ENCODE peak calls at places on chromosomes 5 and 9, in nine cellular contexts. H is naive thymus-derived CD8-positive, alpha-beta T cell; L is T-cell; U is H7; P is non-pigmented ciliary epithelial cell; S is ovary; X is HuH-7; K is kidney epithelial cell; A is GM04504. Q is an unnamed sample.

GRCh38 chr9:136318769-136319241 is 8.5 kb upstream of the GPSM1 start:
- DNase-seq in H (no peak), L (no peak), U (no peak), P (no peak), S (no peak), X (no peak), K (no peak), A (no peak), Q (no peak)

GRCh38 chr9:120941046-120941770 is 14.6 kb upstream of the TRAF1 start:
- DNase-seq in H (no peak), L (no peak), U (no peak), P (no peak), S (no peak), X (no peak), K (no peak), A (no peak), Q (no peak)

GRCh38 chr9:127450170-127450830 is 906 bp downstream of the RPL12 start:
- DNase-seq in H (no peak), L (no peak), U (no peak), P (no peak), S (peak), X (no peak), K (no peak), A (peak), Q (no peak)

GRCh38 chr9:95468791-95469190 is 48.0 kb downstream of the PTCH1 start:
- DNase-seq in H (no peak), L (no peak), U (no peak), P (no peak), S (no peak), X (no peak), K (no peak), A (no peak), Q (no peak)

GRCh38 chr5:149464796-149465489 is 85.9 kb upstream of the IL17B start:
- DNase-seq in H (no peak), L (no peak), U (no peak), P (no peak), S (peak), X (no peak), K (no peak), A (no peak), Q (no peak)

GRCh38 chr5:120160120-120160895 is 303.8 kb upstream of the PRR16 start:
- DNase-seq in H (no peak), L (no peak), U (no peak), P (peak), S (no peak), X (no peak), K (no peak), A (no peak), Q (no peak)

GRCh38 chr5:64869419-64869818 is 100.7 kb downstream of the CWC27 start:
- DNase-seq in H (no peak), L (no peak), U (no peak), P (peak), S (no peak), X (no peak), K (peak), A (peak), Q (no peak)

GRCh38 chr9:110031511-110032173 is 176.3 kb downstream of the C9orf152 start:
- DNase-seq in H (no peak), L (no peak), U (no peak), P (peak), S (no peak), X (no peak), K (peak), A (no peak), Q (no peak)

GRCh38 chr5:55888205-55888604 is 37.0 kb downstream of the IL31RA start:
- DNase-seq in H (no peak), L (no peak), U (no peak), P (no peak), S (no peak), X (no peak), K (no peak), A (no peak), Q (no peak)

GRCh38 chr9:99419099-99419498 is 197.0 kb downstream of the SEC61B start:
- DNase-seq in H (no peak), L (no peak), U (no peak), P (no peak), S (no peak), X (no peak), K (no peak), A (no peak), Q (no peak)

GRCh38 chr5:51225671-51226419 is 157.4 kb upstream of the ISL1 start:
- DNase-seq in H (no peak), L (no peak), U (no peak), P (no peak), S (no peak), X (no peak), K (no peak), A (no peak), Q (no peak)

GRCh38 chr5:39138892-39139291 is 64.7 kb upstream of the RICTOR start:
- DNase-seq in H (no peak), L (no peak), U (no peak), P (peak), S (no peak), X (no peak), K (peak), A (no peak), Q (no peak)

GRCh38 chr5:138033916-138034315 is 1.0 kb upstream of the FAM13B start:
- DNase-seq in H (no peak), L (no peak), U (no peak), P (no peak), S (no peak), X (no peak), K (no peak), A (peak), Q (no peak)

GRCh38 chr5:59039296-59040006 is 456.6 kb downstream of the RAB3C start:
- DNase-seq in H (peak), L (peak), U (peak), P (no peak), S (peak), X (peak), K (no peak), A (peak), Q (peak)